ENCODE peak calls at places on chromosomes 13 and 19, in eight cellular contexts. Q is DND-41, V is OCI-LY7, G is GM23248, D is neural progenitor cell, P is IMR-90, L is fibroblast of lung, M is MM.1S. I is an unnamed sample. For H4K20me1, the result is how much of the 10 kb centered on the place peaks cover.

GRCh38 chr19:56955637-56956216 is 115.2 kb upstream of the PEG3 start:
- DNase-seq in D (no peak), L (no peak), G (no peak), P (no peak), M (no peak), V (no peak), Q (no peak), I (no peak)

GRCh38 chr13:111927181-111927540 is 139.8 kb upstream of the SOX1 start:
- DNase-seq in V (no peak), M (no peak), G (no peak), Q (no peak), L (no peak), D (no peak), P (no peak), I (no peak)

GRCh38 chr19:41617941-41618730 is 8.7 kb downstream of the CEACAM4 start:
- DNase-seq in L (no peak), G (no peak), D (no peak), V (no peak), P (no peak), M (no peak), Q (no peak), I (no peak)

GRCh38 chr19:30340724-30341595 is 31.2 kb upstream of the ZNF536 start:
- DNase-seq in G (peak), L (no peak), P (no peak), Q (no peak), D (no peak), V (no peak), M (no peak), I (no peak)

GRCh38 chr13:31912641-31913401 is 118.8 kb upstream of the FRY start:
- DNase-seq in Q (no peak), G (peak), P (no peak), D (no peak), V (no peak), M (no peak), L (no peak), I (peak)

GRCh38 chr13:83150616-83151307 is 731.5 kb downstream of the SLITRK1 start:
- DNase-seq in Q (no peak), V (no peak), M (no peak), L (no peak), D (no peak), P (no peak), G (peak), I (no peak)

GRCh38 chr13:42696191-42696590 is 85.2 kb upstream of the FAM216B start:
- DNase-seq in M (no peak), D (no peak), G (peak), V (no peak), Q (no peak), P (peak), L (peak), I (peak)

GRCh38 chr19:42270346-42271044 is 1.4 kb downstream of the CIC start:
- DNase-seq in P (no peak), V (peak), Q (peak), G (peak), L (peak), D (no peak), M (peak), I (peak)

GRCh38 chr19:34926685-34927375 is at the start of gene ZNF30:
- DNase-seq in L (peak), M (peak), Q (peak), G (peak), D (peak), V (no peak), P (peak), I (peak)

GRCh38 chr13:99002191-99002710 is 24.4 kb upstream of the DOCK9 start:
- DNase-seq in M (no peak), Q (no peak), V (no peak), P (no peak), L (no peak), D (no peak), G (no peak), I (no peak)

GRCh38 chr13:52925221-52925620 is 76.8 kb upstream of the PCDH8 start:
- DNase-seq in P (no peak), M (no peak), D (no peak), Q (no peak), V (no peak), L (no peak), G (no peak), I (no peak)

GRCh38 chr13:24613128-24613527 is 67.1 kb upstream of the ATP12A start:
- DNase-seq in Q (no peak), G (no peak), V (no peak), D (no peak), P (no peak), M (no peak), L (no peak), I (no peak)

GRCh38 chr13:102688306-102688973 is 6.4 kb downstream of the METTL21C start:
- DNase-seq in L (no peak), G (no peak), V (no peak), Q (no peak), P (no peak), M (no peak), D (peak), I (no peak)

GRCh38 chr13:77896536-77896935 is 22.1 kb downstream of the EDNRB start:
- DNase-seq in P (peak), G (peak), Q (no peak), L (peak), M (no peak), V (no peak), D (no peak), I (peak)

GRCh38 chr19:49157445-49158224 is at the start of gene TRPM4:
- DNase-seq in M (no peak), D (peak), Q (peak), P (peak), G (peak), V (no peak), L (peak), I (peak)

GRCh38 chr13:43879323-43880181 is at the start of the genes CCDC122 and LACC1:
- DNase-seq in P (peak), Q (peak), G (peak), L (peak), M (peak), V (peak), D (peak), I (peak)

GRCh38 chr19:40659116-40659515 is 31.3 kb downstream of the NUMBL start:
- DNase-seq in P (no peak), M (no peak), Q (no peak), D (no peak), V (no peak), L (no peak), G (no peak), I (no peak)

GRCh38 chr13:44198826-44199225 is 174.8 kb upstream of the SERP2 start:
- DNase-seq in Q (no peak), V (no peak), G (no peak), M (no peak), P (no peak), L (no peak), D (no peak), I (peak)

GRCh38 chr19:44814132-44814470 is 5.2 kb downstream of the BCAM start:
- DNase-seq in V (no peak), Q (no peak), D (no peak), L (no peak), P (no peak), G (no peak), M (no peak), I (no peak)

GRCh38 chr13:45521292-45521691 is 56.6 kb downstream of the COG3 start:
- DNase-seq in D (no peak), G (peak), Q (no peak), M (no peak), P (peak), V (no peak), L (peak), I (peak)

GRCh38 chr13:44373601-44374347 is at the start of gene SERP2:
- DNase-seq in P (no peak), M (no peak), G (peak), D (peak), V (no peak), L (peak), Q (no peak), I (no peak)

GRCh38 chr13:28498481-28499115 is 3.7 kb upstream of the FLT1 start:
- DNase-seq in P (no peak), L (no peak), V (no peak), Q (no peak), G (no peak), M (no peak), D (no peak), I (no peak)

GRCh38 chr13:43229506-43229905 is 206.1 kb downstream of the DNAJC15 start:
- DNase-seq in Q (no peak), D (no peak), P (peak), L (peak), V (no peak), G (peak), M (no peak), I (peak)

GRCh38 chr19:4678881-4679379 is 8.8 kb upstream of the MYDGF start:
- DNase-seq in G (peak), V (peak), L (peak), M (no peak), D (peak), P (no peak), Q (peak), I (peak)

GRCh38 chr13:102089177-102089576 is 312.7 kb downstream of the FGF14 start:
- DNase-seq in Q (no peak), G (peak), P (no peak), M (no peak), L (no peak), V (peak), D (no peak), I (peak)

GRCh38 chr13:74070065-74070464 is 64.1 kb downstream of the KLF12 start:
- DNase-seq in G (no peak), P (no peak), V (peak), M (peak), Q (peak), L (no peak), D (no peak), I (no peak)

GRCh38 chr13:113187905-113188595 is 20.4 kb downstream of the PCID2 start:
- DNase-seq in V (no peak), L (peak), M (no peak), G (no peak), Q (no peak), P (peak), D (no peak), I (no peak)

GRCh38 chr13:68304287-68304893 is 1074.3 kb upstream of the PCDH9 start:
- DNase-seq in L (peak), V (peak), Q (no peak), M (peak), P (no peak), D (peak), G (peak), I (peak)

GRCh38 chr19:41362143-41362847 is 1.7 kb downstream of the B9D2 start:
- DNase-seq in Q (no peak), P (no peak), G (peak), D (no peak), M (no peak), L (no peak), V (no peak), I (peak)

GRCh38 chr19:10618846-10619245 is 6.5 kb upstream of the SLC44A2 start:
- DNase-seq in L (no peak), V (no peak), G (no peak), M (no peak), P (no peak), D (no peak), Q (no peak), I (no peak)
- H4K20me1 ChIP-seq in L (under half), V (under half), G (under half), M (under half), P (under half), D (under half), Q (under half), I (under half)

DNA sequence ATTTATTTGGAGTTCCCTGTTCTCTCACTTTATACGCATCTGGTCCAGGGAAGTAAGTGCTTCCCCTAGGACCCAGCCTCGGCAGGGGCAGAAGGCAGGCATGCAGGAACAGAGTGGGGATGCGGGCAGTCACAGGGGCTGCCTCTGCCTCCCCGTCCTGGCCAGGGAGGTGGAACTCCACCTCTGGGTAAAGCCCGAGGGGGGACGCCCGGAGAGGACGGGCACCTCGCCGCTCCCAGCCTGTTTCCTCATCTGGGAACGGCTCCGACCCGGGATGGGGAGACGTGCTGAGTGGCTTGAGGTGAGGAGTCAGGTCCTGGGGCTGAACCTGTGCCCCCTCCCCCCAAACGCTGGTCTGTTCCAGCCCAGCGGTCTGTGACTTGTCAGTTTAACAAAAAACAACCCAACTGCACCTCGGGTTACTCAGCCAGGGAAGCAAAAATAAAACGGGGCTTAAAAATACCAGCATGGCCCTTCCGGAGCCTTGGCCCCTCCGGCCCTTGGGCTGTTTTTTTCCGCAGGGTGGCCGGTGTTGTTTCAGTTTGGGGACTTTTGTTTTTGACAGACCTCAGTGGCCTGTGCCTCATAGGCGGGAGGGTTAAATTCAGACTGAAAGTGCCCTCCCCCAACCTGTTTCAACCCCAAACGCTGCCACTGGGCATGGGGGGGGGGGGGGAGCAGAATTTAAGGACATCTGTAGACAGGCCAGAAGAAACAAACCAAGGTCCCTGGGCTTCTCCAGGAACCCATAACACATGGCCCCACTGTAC is 4.1 kb downstream of the TCF3 start:
- DNase-seq in P (no peak), L (no peak), Q (no peak), D (no peak), M (peak), G (no peak), V (peak), I (no peak)
- H4K20me1 ChIP-seq in P (under half), L (under half), Q (half or more), D (half or more), M (under half), G (under half), V (under half), I (under half)

GRCh38 chr13:39107484-39108040 is 69.3 kb downstream of the NHLRC3 start:
- DNase-seq in P (no peak), D (no peak), Q (no peak), G (no peak), L (no peak), M (no peak), V (no peak), I (no peak)

GRCh38 chr13:39108746-39109145 is 70.5 kb downstream of the NHLRC3 start:
- DNase-seq in P (no peak), G (no peak), Q (no peak), L (no peak), M (no peak), V (no peak), D (no peak), I (no peak)

GRCh38 chr13:39111145-39111544 is 72.9 kb downstream of the NHLRC3 start:
- DNase-seq in L (no peak), V (no peak), D (no peak), M (no peak), P (no peak), G (no peak), Q (no peak), I (no peak)

GRCh38 chr13:39106216-39106995 is 68.2 kb downstream of the NHLRC3 start:
- DNase-seq in D (no peak), P (no peak), M (no peak), G (no peak), V (no peak), L (no peak), Q (no peak), I (no peak)

DNA sequence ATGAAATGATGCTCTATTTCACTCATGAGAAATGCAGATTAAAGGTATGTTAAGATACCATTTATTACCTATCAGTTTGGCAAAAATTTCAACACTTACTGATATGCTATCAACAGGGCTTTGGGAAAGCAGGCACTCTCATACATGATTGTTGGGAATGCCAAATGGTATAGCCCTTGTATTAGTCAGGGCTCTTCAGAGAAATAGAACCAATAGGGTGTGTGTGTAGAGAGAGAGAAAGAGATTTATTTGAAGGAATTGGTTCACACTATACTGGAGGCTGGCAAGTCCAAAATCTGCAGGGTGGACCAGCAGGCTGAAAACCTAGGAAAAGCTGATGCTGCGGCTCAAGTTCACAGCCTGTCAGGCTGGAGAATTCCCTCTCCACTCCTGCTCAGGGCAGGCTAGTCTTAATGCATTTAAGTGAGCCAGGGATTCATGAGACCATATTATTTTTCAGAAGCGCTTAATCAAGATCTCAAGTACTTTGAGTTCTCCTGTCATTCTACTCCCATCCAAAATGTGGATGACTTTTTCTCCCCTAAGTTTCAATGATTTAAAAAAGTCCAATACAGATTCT is 72.4 kb downstream of the NHLRC3 start:
- DNase-seq in D (no peak), M (no peak), V (no peak), P (no peak), G (no peak), Q (no peak), L (no peak), I (no peak)
- H4K20me1 ChIP-seq in D (under half), M (under half), V (under half), P (under half), G (under half), Q (under half), L (under half), I (under half)

GRCh38 chr19:24101459-24102122 is 14.6 kb downstream of the ZNF254 start:
- DNase-seq in V (no peak), Q (no peak), M (no peak), P (no peak), L (peak), D (no peak), G (no peak), I (no peak)
- H4K20me1 ChIP-seq in V (under half), Q (under half), M (under half), P (under half), L (under half), D (under half), G (under half), I (under half)

DNA sequence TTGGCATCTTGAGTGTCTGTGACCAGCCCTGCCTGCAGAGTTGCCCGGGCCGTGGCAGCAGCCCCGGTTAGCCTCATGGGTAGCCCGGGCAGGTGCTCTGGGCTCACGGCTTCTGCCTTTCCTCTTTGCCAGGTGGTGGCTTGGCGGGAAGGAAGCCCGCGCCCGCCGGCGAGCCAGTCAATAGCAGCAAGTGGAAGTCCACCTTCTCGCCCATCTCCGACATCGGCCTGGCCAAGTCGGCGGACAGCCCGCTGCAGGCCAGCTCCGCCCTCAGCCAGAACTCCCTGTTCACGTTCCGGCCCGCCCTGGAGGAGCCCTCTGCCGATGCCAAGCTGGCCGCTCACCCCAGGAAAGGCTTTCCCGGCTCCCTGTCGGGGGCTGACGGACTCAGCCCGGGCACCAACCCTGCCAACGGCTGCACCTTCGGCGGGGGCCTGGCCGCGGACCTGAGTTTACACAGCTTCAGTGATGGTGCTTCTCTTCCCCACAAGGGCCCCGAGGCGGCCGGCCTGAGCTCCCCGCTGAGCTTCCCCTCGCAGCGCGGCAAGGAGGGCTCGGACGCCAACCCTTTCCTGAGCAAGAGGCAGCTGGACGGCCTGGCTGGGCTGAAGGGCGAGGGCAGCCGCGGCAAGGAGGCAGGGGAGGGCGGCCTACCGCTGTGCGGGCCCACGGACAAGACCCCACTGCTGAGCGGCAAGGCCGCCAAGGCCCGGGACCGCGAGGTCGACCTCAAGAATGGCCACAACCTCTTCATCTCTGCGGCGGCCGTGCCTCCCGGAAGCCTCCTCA is 9.9 kb downstream of the PLEKHJ1 start:
- DNase-seq in G (no peak), Q (no peak), D (no peak), L (no peak), M (no peak), V (no peak), P (no peak), I (no peak)
- H4K20me1 ChIP-seq in G (under half), Q (under half), D (under half), L (under half), M (under half), V (under half), P (under half), I (under half)

GRCh38 chr19:16590876-16591802 is 18.9 kb upstream of the SLC35E1 start:
- DNase-seq in V (peak), M (no peak), L (no peak), P (no peak), D (no peak), Q (no peak), G (no peak), I (no peak)
- H4K20me1 ChIP-seq in V (under half), M (under half), L (under half), P (half or more), D (half or more), Q (half or more), G (under half), I (half or more)